ENCODE peak calls at places on chromosomes 4 and X, in eight cellular contexts. N is activated CD4-positive, alpha-beta T cell treated with anti-CD3 and anti-CD28 coated beads for 24 hours; J is heart left ventricle; H is GM12878; F is activated naive CD8-positive, alpha-beta T cell treated with anti-CD3 and anti-CD28 coated beads, Interleukin-2, amount 50 U/mL, for 24 hours; W is natural killer cell treated with Interleukin-12 subunit alpha and Interleukin-12 subunit beta and Interleukin-15 and Interleukin-18, amount 100 ng/mL, for 72 hours; K is dorsolateral prefrontal cortex; A is NCI-H2029. M is an unnamed sample.
A peak's percentile ranks its signal among the peaks of the same experiment; 100 is the strongest.

GRCh38 chr4:149997881-149998421 is 80.3 kb upstream of the DCLK2 start:
- DNase-seq in W (no peak), F (no peak), H (no peak), N (no peak), A (peak; percentile 19), J (no peak), K (no peak), M (no peak)

GRCh38 chr4:95439896-95440295 is 108.9 kb downstream of the UNC5C start:
- DNase-seq in W (no peak), F (no peak), J (no peak), K (no peak), H (no peak), N (no peak), A (no peak), M (no peak)

GRCh38 chrX:17464196-17464595 is 89.2 kb downstream of the NHS start:
- DNase-seq in N (no peak), A (no peak), K (no peak), H (no peak), J (no peak), F (no peak), W (no peak), M (no peak)

GRCh38 chr4:112817933-112818921 is 181.3 kb downstream of the LARP7 start:
- DNase-seq in A (peak; percentile 66), K (peak; percentile 93), H (peak; percentile 55), N (peak; percentile 14), J (peak; percentile 60), W (no peak), F (peak; percentile 63), M (peak; percentile 72)

GRCh38 chr4:148216866-148217814 is 225.1 kb downstream of the NR3C2 start:
- DNase-seq in F (no peak), H (peak; percentile 41), W (no peak), K (no peak), A (no peak), N (no peak), J (no peak), M (no peak)

GRCh38 chr4:92522371-92522770 is 218.6 kb downstream of the GRID2 start:
- DNase-seq in F (no peak), N (no peak), W (no peak), J (no peak), K (no peak), A (no peak), H (no peak), M (no peak)

GRCh38 chr4:111228874-111229273 is 606.0 kb upstream of the PITX2 start:
- DNase-seq in H (no peak), N (no peak), F (no peak), W (no peak), A (no peak), J (no peak), K (no peak), M (no peak)

GRCh38 chr4:80507077-80507476 is 171.5 kb downstream of the CFAP299 start:
- DNase-seq in N (no peak), W (no peak), A (no peak), F (no peak), J (no peak), K (no peak), H (no peak), M (no peak)

GRCh38 chr4:98612318-98613250 is 45.8 kb downstream of the TSPAN5 start:
- DNase-seq in F (peak; percentile 33), W (no peak), K (no peak), N (no peak), H (no peak), A (no peak), J (no peak), M (no peak)

GRCh38 chr4:1309261-1310010 is 19.7 kb downstream of the MAEA start:
- DNase-seq in N (peak; percentile 18), A (no peak), W (peak; percentile 83), F (peak; percentile 69), H (peak; percentile 28), K (peak; percentile 83), J (peak; percentile 91), M (peak; percentile 94)

GRCh38 chr4:680565-680930 is 6.2 kb downstream of the MYL5 start:
- DNase-seq in K (no peak), A (no peak), N (no peak), J (peak; percentile 57), W (peak; percentile 77), F (no peak), H (no peak), M (no peak)

GRCh38 chr4:82346126-82346525 is 27.7 kb downstream of the HNRNPD start:
- DNase-seq in N (no peak), H (no peak), A (no peak), K (no peak), J (no peak), W (no peak), F (no peak), M (no peak)

GRCh38 chr4:31089815-31090214 is 369.6 kb downstream of the PCDH7 start:
- DNase-seq in W (no peak), J (no peak), N (no peak), H (no peak), A (peak; percentile 52), K (no peak), F (no peak), M (no peak)

GRCh38 chrX:15221321-15221720 is 48.6 kb downstream of the ASB9 start:
- DNase-seq in J (no peak), A (no peak), K (no peak), H (no peak), N (no peak), F (no peak), W (no peak), M (no peak)

GRCh38 chr4:109005523-109005922 is 242.7 kb upstream of the ETNPPL start:
- DNase-seq in W (no peak), A (no peak), N (no peak), F (no peak), K (no peak), H (no peak), J (no peak), M (no peak)

GRCh38 chr4:48360285-48360965 is 19.1 kb downstream of the SLAIN2 start:
- DNase-seq in W (no peak), H (no peak), F (no peak), K (no peak), A (no peak), N (no peak), J (no peak), M (no peak)

GRCh38 chr4:183659919-183660318 is 826 bp downstream of the TRAPPC11 start:
- DNase-seq in K (no peak), F (no peak), N (no peak), J (no peak), A (no peak), W (no peak), H (no peak), M (no peak)

GRCh38 chr4:145404754-145405153 is 76.9 kb upstream of the SMAD1 start:
- DNase-seq in W (no peak), K (no peak), J (no peak), A (no peak), H (no peak), F (no peak), N (no peak), M (no peak)

GRCh38 chr4:67907650-67908049 is 23.8 kb upstream of the TMPRSS11D start:
- DNase-seq in A (no peak), J (no peak), K (no peak), N (no peak), H (no peak), W (no peak), F (no peak), M (no peak)

GRCh38 chrX:33273521-33273920 is 62.2 kb upstream of the DMD start:
- DNase-seq in A (no peak), W (no peak), N (no peak), J (no peak), H (no peak), F (no peak), K (no peak), M (no peak)

GRCh38 chr4:24471623-24472510 is 112.5 kb downstream of the DHX15 start:
- DNase-seq in W (no peak), F (peak; percentile 15), H (no peak), A (no peak), N (no peak), K (no peak), J (no peak), M (peak; percentile 16)

GRCh38 chr4:105129286-105129685 is 17.4 kb upstream of the TET2 start:
- DNase-seq in A (no peak), W (no peak), J (no peak), H (no peak), N (no peak), F (no peak), K (no peak), M (no peak)

GRCh38 chr4:23818097-23818648 is 71.7 kb downstream of the PPARGC1A start:
- DNase-seq in W (no peak), H (no peak), J (no peak), K (no peak), F (no peak), A (no peak), N (no peak), M (no peak)

GRCh38 chr4:173521474-173522159 is 8.4 kb downstream of the HAND2 start:
- DNase-seq in A (no peak), J (peak; percentile 73), W (no peak), N (no peak), F (no peak), H (no peak), K (no peak), M (peak; percentile 65)

GRCh38 chr4:176277162-176277904 is 8.3 kb upstream of the ASB5 start:
- DNase-seq in F (peak; percentile 23), K (peak; percentile 54), A (peak; percentile 11), N (peak; percentile 1), W (no peak), H (no peak), J (no peak), M (peak; percentile 30)

GRCh38 chr4:82839624-82840023 is 41.0 kb upstream of the SCD5 start:
- DNase-seq in W (no peak), K (no peak), F (no peak), J (no peak), A (no peak), N (no peak), H (no peak), M (no peak)

GRCh38 chr4:1192091-1192492 is 19.7 kb upstream of the SPON2 start:
- DNase-seq in A (peak; percentile 50), H (no peak), J (peak; percentile 83), K (peak; percentile 81), F (no peak), N (no peak), W (peak; percentile 53), M (peak; percentile 94)

GRCh38 chr4:185508162-185508561 is 27.1 kb downstream of the PDLIM3 start:
- DNase-seq in A (peak; percentile 63), H (no peak), F (no peak), K (no peak), W (no peak), N (no peak), J (no peak), M (no peak)

GRCh38 chr4:130545596-130545995 is 1449.6 kb downstream of the C4orf33 start:
- DNase-seq in H (no peak), K (no peak), A (no peak), F (no peak), J (no peak), W (no peak), N (no peak), M (no peak)

GRCh38 chr4:25759101-25759500 is 103.5 kb downstream of the SLC34A2 start:
- DNase-seq in K (no peak), J (no peak), H (no peak), W (no peak), A (no peak), N (no peak), F (no peak), M (no peak)